ENCODE peak calls at places on chromosomes 1 and 21, in eight cellular contexts. One of them, this sample, is unnamed.

GRCh38 chr1:93080424-93080823 is 1.3 kb downstream of the MTF2 start:
- DNase-seq in fibroblast of mammary gland: peak
- DNase-seq in fibroblast of lung: peak
- DNase-seq in body of pancreas: no peak
- DNase-seq in AG09309: peak
- DNase-seq in CD8-positive, alpha-beta T cell: no peak
- DNase-seq in cardiac muscle cell: peak
- DNase-seq in foreskin fibroblast: peak
- DNase-seq in this sample: peak

GRCh38 chr1:218209351-218209861 is 75.7 kb upstream of the RRP15 start:
- DNase-seq in fibroblast of mammary gland: peak
- DNase-seq in fibroblast of lung: peak
- DNase-seq in body of pancreas: no peak
- DNase-seq in AG09309: peak
- DNase-seq in CD8-positive, alpha-beta T cell: no peak
- DNase-seq in cardiac muscle cell: peak
- DNase-seq in foreskin fibroblast: peak
- DNase-seq in this sample: peak

GRCh38 chr1:213820362-213821149 is 167.2 kb upstream of the PROX1 start:
- DNase-seq in fibroblast of mammary gland: no peak
- DNase-seq in fibroblast of lung: no peak
- DNase-seq in body of pancreas: no peak
- DNase-seq in AG09309: no peak
- DNase-seq in CD8-positive, alpha-beta T cell: no peak
- DNase-seq in cardiac muscle cell: no peak
- DNase-seq in foreskin fibroblast: no peak
- DNase-seq in this sample: no peak

GRCh38 chr1:8597455-8597854 is 220.0 kb downstream of the RERE start:
- DNase-seq in fibroblast of mammary gland: peak
- DNase-seq in fibroblast of lung: peak
- DNase-seq in body of pancreas: no peak
- DNase-seq in AG09309: no peak
- DNase-seq in CD8-positive, alpha-beta T cell: no peak
- DNase-seq in cardiac muscle cell: peak
- DNase-seq in foreskin fibroblast: peak
- DNase-seq in this sample: no peak

GRCh38 chr1:104195395-104195794 is 445.7 kb downstream of the AMY1C start:
- DNase-seq in fibroblast of mammary gland: peak
- DNase-seq in fibroblast of lung: peak
- DNase-seq in body of pancreas: no peak
- DNase-seq in AG09309: no peak
- DNase-seq in CD8-positive, alpha-beta T cell: no peak
- DNase-seq in cardiac muscle cell: no peak
- DNase-seq in foreskin fibroblast: peak
- DNase-seq in this sample: no peak

GRCh38 chr1:204286323-204286714 is 72.5 kb upstream of the GOLT1A start:
- DNase-seq in fibroblast of mammary gland: no peak
- DNase-seq in fibroblast of lung: no peak
- DNase-seq in body of pancreas: no peak
- DNase-seq in AG09309: no peak
- DNase-seq in CD8-positive, alpha-beta T cell: no peak
- DNase-seq in cardiac muscle cell: no peak
- DNase-seq in foreskin fibroblast: no peak
- DNase-seq in this sample: no peak

GRCh38 chr21:20249401-20249800 is 748.8 kb upstream of the NCAM2 start:
- DNase-seq in fibroblast of mammary gland: no peak
- DNase-seq in fibroblast of lung: no peak
- DNase-seq in body of pancreas: no peak
- DNase-seq in AG09309: no peak
- DNase-seq in CD8-positive, alpha-beta T cell: no peak
- DNase-seq in cardiac muscle cell: no peak
- DNase-seq in foreskin fibroblast: no peak
- DNase-seq in this sample: no peak

GRCh38 chr21:18499761-18500376 is 96.3 kb upstream of the TMPRSS15 start:
- DNase-seq in fibroblast of mammary gland: peak
- DNase-seq in fibroblast of lung: peak
- DNase-seq in body of pancreas: peak
- DNase-seq in AG09309: no peak
- DNase-seq in CD8-positive, alpha-beta T cell: no peak
- DNase-seq in cardiac muscle cell: peak
- DNase-seq in foreskin fibroblast: peak
- DNase-seq in this sample: peak

GRCh38 chr1:26723013-26723991 is 27.5 kb downstream of the ARID1A start:
- DNase-seq in fibroblast of mammary gland: peak
- DNase-seq in fibroblast of lung: peak
- DNase-seq in body of pancreas: peak
- DNase-seq in AG09309: peak
- DNase-seq in CD8-positive, alpha-beta T cell: peak
- DNase-seq in cardiac muscle cell: peak
- DNase-seq in foreskin fibroblast: peak
- DNase-seq in this sample: peak

GRCh38 chr1:19809044-19809750 is 5.9 kb downstream of the RNF186 start:
- DNase-seq in fibroblast of mammary gland: no peak
- DNase-seq in fibroblast of lung: no peak
- DNase-seq in body of pancreas: peak
- DNase-seq in AG09309: no peak
- DNase-seq in CD8-positive, alpha-beta T cell: no peak
- DNase-seq in cardiac muscle cell: no peak
- DNase-seq in foreskin fibroblast: no peak
- DNase-seq in this sample: no peak

GRCh38 chr1:23394664-23395063 is 25.0 kb upstream of the ZNF436 start:
- DNase-seq in fibroblast of mammary gland: peak
- DNase-seq in fibroblast of lung: peak
- DNase-seq in body of pancreas: peak
- DNase-seq in AG09309: peak
- DNase-seq in CD8-positive, alpha-beta T cell: no peak
- DNase-seq in cardiac muscle cell: peak
- DNase-seq in foreskin fibroblast: peak
- DNase-seq in this sample: no peak
- H3K4me3 ChIP-seq in fibroblast of mammary gland: no peak
- H3K4me3 ChIP-seq in fibroblast of lung: no peak
- H3K4me3 ChIP-seq in body of pancreas: no peak
- H3K4me3 ChIP-seq in AG09309: no peak
- H3K4me3 ChIP-seq in CD8-positive, alpha-beta T cell: no peak
- H3K4me3 ChIP-seq in cardiac muscle cell: no peak
- H3K4me3 ChIP-seq in foreskin fibroblast: no peak
- H3K4me3 ChIP-seq in this sample: no peak

DNA sequence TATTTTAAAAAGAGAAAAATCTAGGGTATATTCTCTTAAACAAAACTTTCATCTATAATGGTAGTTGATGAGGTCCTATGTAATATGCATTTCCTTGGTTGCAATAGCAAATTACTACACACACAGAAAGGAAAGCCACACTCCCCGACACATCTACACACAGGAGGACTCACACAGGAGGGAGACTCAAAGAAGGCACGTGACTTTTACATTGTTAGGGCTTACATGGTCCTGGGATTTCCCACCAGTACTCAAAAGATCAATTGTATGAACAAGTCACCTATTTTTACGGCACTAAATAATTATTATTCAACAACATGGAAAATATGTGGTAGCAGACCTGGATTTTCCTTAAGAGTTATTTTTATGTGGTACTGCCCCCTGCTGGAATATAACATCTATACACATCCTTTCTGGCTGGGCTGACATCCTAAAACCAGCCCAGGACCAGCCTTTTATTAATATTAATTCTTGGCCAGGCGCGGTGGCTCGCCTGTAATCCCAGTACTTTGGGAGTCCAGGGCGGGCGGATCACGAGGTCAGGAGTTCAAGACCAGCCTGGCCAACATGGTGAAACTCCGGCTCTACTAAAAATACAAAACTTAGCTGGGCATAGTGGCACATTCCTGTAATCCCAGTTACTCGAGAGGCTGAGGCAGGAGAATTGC is 33.9 kb upstream of the LGALS8 start:
- DNase-seq in fibroblast of mammary gland: peak
- DNase-seq in fibroblast of lung: peak
- DNase-seq in body of pancreas: peak
- DNase-seq in AG09309: no peak
- DNase-seq in CD8-positive, alpha-beta T cell: no peak
- DNase-seq in cardiac muscle cell: peak
- DNase-seq in foreskin fibroblast: peak
- DNase-seq in this sample: peak
- TF ChIP-seq CTCF in fibroblast of mammary gland: peak
- TF ChIP-seq CTCF in fibroblast of lung: peak
- TF ChIP-seq CTCF in body of pancreas: peak
- TF ChIP-seq CTCF in AG09309: peak
- TF ChIP-seq CTCF in CD8-positive, alpha-beta T cell: peak
- TF ChIP-seq CTCF in cardiac muscle cell: peak
- TF ChIP-seq CTCF in foreskin fibroblast: peak
- TF ChIP-seq CTCF in this sample: peak

GRCh38 chr1:57748696-57749095 is 324.8 kb upstream of the DAB1 start:
- DNase-seq in fibroblast of mammary gland: no peak
- DNase-seq in fibroblast of lung: no peak
- DNase-seq in body of pancreas: no peak
- DNase-seq in AG09309: no peak
- DNase-seq in CD8-positive, alpha-beta T cell: no peak
- DNase-seq in cardiac muscle cell: no peak
- DNase-seq in foreskin fibroblast: no peak
- DNase-seq in this sample: no peak
- H3K4me3 ChIP-seq in fibroblast of mammary gland: no peak
- H3K4me3 ChIP-seq in fibroblast of lung: no peak
- H3K4me3 ChIP-seq in body of pancreas: no peak
- H3K4me3 ChIP-seq in AG09309: no peak
- H3K4me3 ChIP-seq in CD8-positive, alpha-beta T cell: no peak
- H3K4me3 ChIP-seq in cardiac muscle cell: no peak
- H3K4me3 ChIP-seq in foreskin fibroblast: no peak
- H3K4me3 ChIP-seq in this sample: no peak

DNA sequence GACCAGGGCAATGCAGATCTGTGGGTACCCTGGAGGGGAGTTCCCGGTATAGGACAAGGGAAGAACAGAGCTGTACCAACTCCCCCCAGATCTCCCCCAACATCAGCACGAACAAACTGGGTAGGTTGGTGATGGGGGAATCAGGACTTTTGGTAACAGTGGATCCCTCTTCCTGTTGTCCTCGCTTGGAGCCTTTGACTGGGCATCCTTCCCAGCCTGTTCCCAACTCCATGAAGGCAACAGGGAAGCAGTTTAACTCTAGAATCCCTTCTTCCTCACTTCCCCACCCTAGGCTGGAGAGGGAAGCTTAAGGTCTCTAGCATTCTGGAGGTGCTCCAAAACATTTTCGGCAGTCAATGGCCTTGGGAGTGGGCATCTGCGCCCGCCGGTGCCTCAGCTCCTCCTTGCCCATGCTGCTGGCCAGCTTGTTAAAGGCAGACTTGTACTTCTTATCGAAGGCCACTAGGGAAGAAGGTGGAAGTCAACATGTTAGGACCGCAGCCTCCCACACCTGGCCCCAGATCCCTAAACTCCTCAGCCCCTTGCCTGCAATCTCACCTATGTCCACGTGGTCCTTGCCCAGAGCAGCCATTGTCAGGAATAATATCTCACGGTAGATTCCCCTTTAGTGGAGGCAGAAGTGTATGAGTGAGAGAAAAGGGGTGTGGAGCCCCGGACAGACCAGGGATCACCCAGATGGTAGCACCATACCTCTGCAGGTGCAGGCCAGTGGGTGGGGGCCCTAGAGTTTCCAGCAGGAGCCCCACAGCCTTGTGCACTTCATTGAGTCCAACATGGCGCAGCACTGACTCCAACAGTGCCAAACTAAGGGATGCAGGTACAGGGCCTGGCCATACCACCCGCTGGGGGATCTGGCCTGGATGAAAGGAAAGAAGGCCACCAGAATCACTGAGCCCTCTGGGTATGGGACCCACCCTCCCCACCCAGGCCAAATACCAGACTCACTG is 7.5 kb upstream of the GATAD2B start:
- DNase-seq in fibroblast of mammary gland: no peak
- DNase-seq in fibroblast of lung: no peak
- DNase-seq in body of pancreas: no peak
- DNase-seq in AG09309: no peak
- DNase-seq in CD8-positive, alpha-beta T cell: no peak
- DNase-seq in cardiac muscle cell: no peak
- DNase-seq in foreskin fibroblast: no peak
- DNase-seq in this sample: no peak
- TF ChIP-seq CTCF in fibroblast of mammary gland: no peak
- TF ChIP-seq CTCF in fibroblast of lung: no peak
- TF ChIP-seq CTCF in body of pancreas: no peak
- TF ChIP-seq CTCF in AG09309: no peak
- TF ChIP-seq CTCF in CD8-positive, alpha-beta T cell: no peak
- TF ChIP-seq CTCF in cardiac muscle cell: no peak
- TF ChIP-seq CTCF in foreskin fibroblast: no peak
- TF ChIP-seq CTCF in this sample: no peak

GRCh38 chr1:87000460-87000859 is 86.0 kb downstream of the HS2ST1 start:
- DNase-seq in fibroblast of mammary gland: no peak
- DNase-seq in fibroblast of lung: no peak
- DNase-seq in body of pancreas: no peak
- DNase-seq in AG09309: no peak
- DNase-seq in CD8-positive, alpha-beta T cell: no peak
- DNase-seq in cardiac muscle cell: no peak
- DNase-seq in foreskin fibroblast: no peak
- DNase-seq in this sample: no peak

GRCh38 chr1:87007323-87007722 is 92.9 kb downstream of the HS2ST1 start:
- DNase-seq in fibroblast of mammary gland: no peak
- DNase-seq in fibroblast of lung: no peak
- DNase-seq in body of pancreas: no peak
- DNase-seq in AG09309: no peak
- DNase-seq in CD8-positive, alpha-beta T cell: no peak
- DNase-seq in cardiac muscle cell: no peak
- DNase-seq in foreskin fibroblast: no peak
- DNase-seq in this sample: no peak

GRCh38 chr1:87004857-87005256 is 90.4 kb downstream of the HS2ST1 start:
- DNase-seq in fibroblast of mammary gland: no peak
- DNase-seq in fibroblast of lung: no peak
- DNase-seq in body of pancreas: no peak
- DNase-seq in AG09309: no peak
- DNase-seq in CD8-positive, alpha-beta T cell: no peak
- DNase-seq in cardiac muscle cell: no peak
- DNase-seq in foreskin fibroblast: no peak
- DNase-seq in this sample: no peak
- H3K4me3 ChIP-seq in fibroblast of mammary gland: no peak
- H3K4me3 ChIP-seq in fibroblast of lung: no peak
- H3K4me3 ChIP-seq in body of pancreas: no peak
- H3K4me3 ChIP-seq in AG09309: no peak
- H3K4me3 ChIP-seq in CD8-positive, alpha-beta T cell: no peak
- H3K4me3 ChIP-seq in cardiac muscle cell: no peak
- H3K4me3 ChIP-seq in foreskin fibroblast: no peak
- H3K4me3 ChIP-seq in this sample: no peak

DNA sequence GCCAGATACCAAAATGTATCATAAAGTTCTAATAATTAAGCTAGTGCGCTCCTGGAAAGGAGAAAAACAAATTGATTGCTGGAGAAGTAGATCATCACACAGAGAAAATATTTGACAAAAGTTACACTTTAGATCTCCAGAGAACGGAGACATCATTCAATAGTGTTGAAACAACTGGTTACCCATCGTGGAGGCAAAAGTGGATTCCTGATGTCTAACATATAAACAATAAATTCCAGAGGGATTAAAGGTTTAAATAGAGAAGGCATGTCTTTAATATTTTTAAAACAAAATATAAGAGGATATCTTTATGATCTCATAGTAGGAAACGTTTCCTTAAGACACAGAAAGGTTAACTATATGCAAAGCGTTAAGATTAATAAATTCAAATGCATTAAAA is 41.0 kb downstream of the NRIP1 start:
- DNase-seq in fibroblast of mammary gland: no peak
- DNase-seq in fibroblast of lung: peak
- DNase-seq in body of pancreas: no peak
- DNase-seq in AG09309: no peak
- DNase-seq in CD8-positive, alpha-beta T cell: no peak
- DNase-seq in cardiac muscle cell: no peak
- DNase-seq in foreskin fibroblast: no peak
- DNase-seq in this sample: no peak
- TF ChIP-seq CTCF in fibroblast of mammary gland: no peak
- TF ChIP-seq CTCF in fibroblast of lung: no peak
- TF ChIP-seq CTCF in body of pancreas: no peak
- TF ChIP-seq CTCF in AG09309: no peak
- TF ChIP-seq CTCF in CD8-positive, alpha-beta T cell: no peak
- TF ChIP-seq CTCF in cardiac muscle cell: no peak
- TF ChIP-seq CTCF in foreskin fibroblast: no peak
- TF ChIP-seq CTCF in this sample: no peak

GRCh38 chr1:200379431-200379755 is 30.4 kb downstream of the ZNF281 start:
- DNase-seq in fibroblast of mammary gland: peak
- DNase-seq in fibroblast of lung: peak
- DNase-seq in body of pancreas: no peak
- DNase-seq in AG09309: peak
- DNase-seq in CD8-positive, alpha-beta T cell: no peak
- DNase-seq in cardiac muscle cell: peak
- DNase-seq in foreskin fibroblast: peak
- DNase-seq in this sample: peak
- H3K4me3 ChIP-seq in fibroblast of mammary gland: no peak
- H3K4me3 ChIP-seq in fibroblast of lung: no peak
- H3K4me3 ChIP-seq in body of pancreas: no peak
- H3K4me3 ChIP-seq in AG09309: no peak
- H3K4me3 ChIP-seq in CD8-positive, alpha-beta T cell: no peak
- H3K4me3 ChIP-seq in cardiac muscle cell: no peak
- H3K4me3 ChIP-seq in foreskin fibroblast: no peak
- H3K4me3 ChIP-seq in this sample: no peak